ENCODE peak calls at places on chromosome 14, in ten cellular contexts. W is GM19239, N is esophagus squamous epithelium, P is cardiac fibroblast, H is Caco-2, A is NCI-H446, V is bronchial epithelial cell, G is brain microvascular endothelial cell, C is sigmoid colon, L is heart right ventricle. F is an unnamed sample.
A peak's percentile ranks its signal among the peaks of the same experiment; 100 is the strongest.

GRCh38 chr14:54742492-54743350 is 159.9 kb downstream of the GCH1 start:
- DNase-seq in W (no peak), N (no peak), P (no peak), H (no peak), A (no peak), V (peak; percentile 22), G (no peak), C (no peak), L (no peak), F (no peak)

GRCh38 chr14:27050195-27050594 is 452.4 kb upstream of the NOVA1 start:
- DNase-seq in W (no peak), N (no peak), P (no peak), H (no peak), A (no peak), V (no peak), G (no peak), C (no peak), L (no peak), F (no peak)

GRCh38 chr14:74476607-74477006 is 16.5 kb downstream of the NPC2 start:
- DNase-seq in W (no peak), N (no peak), P (no peak), H (no peak), A (no peak), V (no peak), G (no peak), C (no peak), L (no peak), F (no peak)

GRCh38 chr14:69043007-69043444 is 63.9 kb upstream of the ACTN1 start:
- DNase-seq in W (no peak), N (no peak), P (peak; percentile 34), H (no peak), A (no peak), V (no peak), G (no peak), C (no peak), L (peak; percentile 36), F (peak; percentile 21)

GRCh38 chr14:77892381-77892871 is 92.5 kb downstream of the ADCK1 start:
- DNase-seq in W (no peak), N (no peak), P (peak; percentile 36), H (no peak), A (no peak), V (peak; percentile 80), G (peak; percentile 55), C (no peak), L (peak; percentile 23), F (no peak)

GRCh38 chr14:20630340-20631022 is 11.0 kb downstream of the OR6S1 start:
- DNase-seq in W (no peak), N (no peak), P (peak; percentile 29), H (peak; percentile 66), A (no peak), V (peak; percentile 74), G (peak; percentile 70), C (no peak), L (no peak), F (peak; percentile 55)

GRCh38 chr14:92534863-92535654 is 21.5 kb downstream of the RIN3 start:
- DNase-seq in W (no peak), N (no peak), P (peak; percentile 32), H (no peak), A (no peak), V (no peak), G (no peak), C (peak; percentile 24), L (no peak), F (no peak)

GRCh38 chr14:33767721-33768457 is 183.0 kb downstream of the EGLN3 start:
- DNase-seq in W (no peak), N (no peak), P (peak; percentile 83), H (no peak), A (no peak), V (no peak), G (peak; percentile 23), C (no peak), L (no peak), F (no peak)

GRCh38 chr14:58151264-58151700 is 731 bp downstream of the ARMH4 start:
- DNase-seq in W (no peak), N (no peak), P (peak; percentile 2), H (no peak), A (no peak), V (no peak), G (peak; percentile 17), C (no peak), L (no peak), F (no peak)

GRCh38 chr14:76769636-76770292 is 8.5 kb downstream of the VASH1 start:
- DNase-seq in W (no peak), N (no peak), P (no peak), H (no peak), A (no peak), V (no peak), G (no peak), C (peak; percentile 57), L (no peak), F (no peak)

GRCh38 chr14:23306113-23306411 is 571 bp upstream of the BCL2L2 start:
- DNase-seq in W (no peak), N (no peak), P (no peak), H (no peak), A (no peak), V (no peak), G (no peak), C (no peak), L (no peak), F (no peak)

GRCh38 chr14:59175404-59175803 is 13.1 kb upstream of the DAAM1 start:
- DNase-seq in W (peak; percentile 18), N (no peak), P (no peak), H (no peak), A (no peak), V (no peak), G (no peak), C (no peak), L (no peak), F (no peak)

GRCh38 chr14:75714993-75715392 is 53.9 kb downstream of the TTLL5 start:
- DNase-seq in W (no peak), N (no peak), P (no peak), H (no peak), A (no peak), V (no peak), G (no peak), C (no peak), L (no peak), F (no peak)

GRCh38 chr14:92584856-92585255 is 71.3 kb downstream of the RIN3 start:
- DNase-seq in W (no peak), N (no peak), P (peak; percentile 46), H (no peak), A (no peak), V (no peak), G (no peak), C (peak; percentile 58), L (no peak), F (no peak)

GRCh38 chr14:96086032-96086431 is 46.9 kb downstream of the C14orf132 start:
- DNase-seq in W (no peak), N (no peak), P (peak; percentile 69), H (no peak), A (no peak), V (peak; percentile 70), G (peak; percentile 77), C (peak; percentile 32), L (no peak), F (peak; percentile 79)

GRCh38 chr14:35470775-35471174 is 63.2 kb upstream of the INSM2 start:
- DNase-seq in W (no peak), N (no peak), P (peak; percentile 26), H (no peak), A (no peak), V (peak; percentile 43), G (peak; percentile 43), C (no peak), L (no peak), F (no peak)

GRCh38 chr14:99574099-99574880 is 29.7 kb downstream of the CCDC85C start:
- DNase-seq in W (no peak), N (no peak), P (peak; percentile 87), H (peak; percentile 86), A (peak; percentile 66), V (peak; percentile 18), G (peak; percentile 55), C (no peak), L (peak; percentile 47), F (peak; percentile 66)

GRCh38 chr14:102722646-102723045 is 54.6 kb upstream of the TRAF3 start:
- DNase-seq in W (no peak), N (no peak), P (no peak), H (no peak), A (no peak), V (no peak), G (no peak), C (no peak), L (no peak), F (no peak)

F was measured in PC-9.